ENCODE peak calls at places on chromosomes 4 and X, in eight cellular contexts. E, S, D, W, N, K, H and Y are unnamed samples.

GRCh38 chrX:3154386-3154991 is 113.2 kb downstream of the ARSF start:
- DNase-seq in E (no peak), S (no peak), D (no peak), W (no peak), N (no peak), K (no peak), H (no peak), Y (no peak)

GRCh38 chr4:111016416-111016815 is 393.5 kb upstream of the PITX2 start:
- DNase-seq in E (no peak), S (no peak), D (no peak), W (no peak), N (no peak), K (no peak), H (no peak), Y (no peak)

GRCh38 chr4:141730805-141731204 is 94.4 kb downstream of the IL15 start:
- DNase-seq in E (no peak), S (no peak), D (no peak), W (no peak), N (no peak), K (no peak), H (no peak), Y (no peak)

GRCh38 chrX:8462488-8462887 is 2.1 kb upstream of the VCX3B start:
- DNase-seq in E (no peak), S (no peak), D (no peak), W (no peak), N (no peak), K (no peak), H (no peak), Y (no peak)

GRCh38 chrX:107646736-107647135 is 18.4 kb downstream of the PRPS1 start:
- DNase-seq in E (no peak), S (no peak), D (no peak), W (no peak), N (no peak), K (no peak), H (no peak), Y (no peak)

GRCh38 chrX:115978068-115978467 is 192.5 kb upstream of the AGTR2 start:
- DNase-seq in E (no peak), S (no peak), D (no peak), W (no peak), N (no peak), K (no peak), H (no peak), Y (no peak)

GRCh38 chr4:177450421-177451107 is 8.3 kb upstream of the AGA start:
- DNase-seq in E (peak), S (no peak), D (no peak), W (no peak), N (no peak), K (peak), H (no peak), Y (peak)

GRCh38 chr4:185849543-185850185 is 37.7 kb upstream of the SORBS2 start:
- DNase-seq in E (peak), S (no peak), D (no peak), W (no peak), N (no peak), K (peak), H (peak), Y (peak)

GRCh38 chrX:40010550-40011364 is 87.0 kb downstream of the BCOR start:
- DNase-seq in E (no peak), S (no peak), D (no peak), W (no peak), N (no peak), K (no peak), H (no peak), Y (no peak)

GRCh38 chrX:67480789-67481188 is 63.0 kb upstream of the AR start:
- DNase-seq in E (no peak), S (no peak), D (no peak), W (no peak), N (no peak), K (no peak), H (no peak), Y (no peak)

GRCh38 chrX:120556251-120556650 is 4.5 kb downstream of the CUL4B start:
- DNase-seq in E (no peak), S (no peak), D (no peak), W (no peak), N (no peak), K (no peak), H (no peak), Y (no peak)
- H3K4me3 ChIP-seq in E (no peak), S (no peak), D (no peak), W (no peak), N (no peak), K (no peak), H (no peak), Y (no peak)

GRCh38 chrX:18617351-18617750 is 54.6 kb downstream of the RS1 start:
- DNase-seq in E (peak), S (peak), D (no peak), W (peak), N (peak), K (peak), H (peak), Y (peak)
- TF ChIP-seq CTCF in E (no peak), S (no peak), D (no peak), W (no peak), N (no peak), K (no peak), H (no peak), Y (no peak)

GRCh38 chr4:95550566-95550965 is 1.8 kb upstream of the UNC5C start:
- DNase-seq in E (no peak), S (no peak), D (no peak), W (no peak), N (no peak), K (no peak), H (no peak), Y (no peak)
- H3K4me3 ChIP-seq in E (peak), S (no peak), D (no peak), W (no peak), N (no peak), K (no peak), H (no peak), Y (peak)

DNA sequence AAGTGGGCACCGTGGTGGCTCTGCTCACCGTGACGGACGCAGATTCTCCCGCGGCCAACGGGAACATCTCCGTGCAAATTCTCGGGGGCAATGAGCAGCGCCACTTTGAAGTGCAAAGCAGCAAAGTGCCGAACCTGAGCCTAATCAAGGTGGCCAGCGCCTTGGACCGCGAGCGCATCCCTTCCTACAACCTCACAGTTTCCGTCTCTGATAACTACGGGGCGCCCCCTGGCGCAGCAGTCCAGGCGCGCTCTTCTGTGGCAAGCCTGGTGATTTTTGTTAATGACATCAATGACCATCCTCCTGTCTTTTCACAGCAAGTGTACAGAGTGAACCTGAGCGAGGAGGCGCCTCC is 2.7 kb downstream of the FAT4 start:
- DNase-seq in E (peak), S (no peak), D (no peak), W (no peak), N (peak), K (peak), H (peak), Y (peak)
- TF ChIP-seq CTCF in E (peak), S (no peak), D (peak), W (peak), N (peak), K (peak), H (no peak), Y (peak)

DNA sequence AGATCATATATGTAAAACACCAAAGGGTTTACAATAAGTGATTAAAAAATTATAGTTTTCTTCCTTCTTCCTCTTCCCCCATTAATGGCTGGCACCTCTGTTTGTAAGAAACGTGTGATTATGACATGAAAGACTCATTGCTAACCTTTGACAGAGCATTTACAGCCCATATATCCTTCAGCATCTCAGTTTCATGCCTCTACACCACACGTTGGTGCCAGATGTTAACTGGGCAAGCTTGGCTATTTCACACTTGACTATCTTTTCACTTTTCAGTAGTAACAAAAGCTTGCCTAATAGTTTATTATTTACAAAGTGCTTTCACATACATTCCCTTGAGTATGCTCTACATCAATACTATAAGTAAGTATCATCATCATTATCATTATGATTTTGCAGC is 65.3 kb upstream of the C1QTNF7 start:
- DNase-seq in E (no peak), S (no peak), D (no peak), W (no peak), N (no peak), K (no peak), H (no peak), Y (no peak)
- H3K4me3 ChIP-seq in E (no peak), S (no peak), D (no peak), W (no peak), N (no peak), K (no peak), H (no peak), Y (no peak)

GRCh38 chr4:2925496-2925895 is 37.7 kb downstream of the NOP14 start:
- DNase-seq in E (no peak), S (no peak), D (peak), W (no peak), N (no peak), K (no peak), H (peak), Y (no peak)
- TF ChIP-seq CTCF in E (no peak), S (no peak), D (no peak), W (no peak), N (no peak), K (no peak), H (no peak), Y (no peak)

GRCh38 chrX:372856-373640 is 13.7 kb downstream of the PPP2R3B start:
- DNase-seq in E (no peak), S (no peak), D (no peak), W (peak), N (no peak), K (no peak), H (no peak), Y (peak)
- H3K4me3 ChIP-seq in E (peak), S (no peak), D (no peak), W (peak), N (peak), K (peak), H (no peak), Y (peak)